ENCODE peak calls at places on chromosomes 4 and X, in seven cellular contexts. F, Z, J, W, D, E and A are unnamed samples.
A peak's percentile ranks its signal among the peaks of the same experiment; 100 is the strongest.

GRCh38 chrX:121570072-121570841 is 522.8 kb downstream of the GLUD2 start:
- DNase-seq in F (peak; percentile 36), Z (no peak), J (no peak), W (no peak), D (peak; percentile 24), E (no peak), A (no peak)

GRCh38 chr4:75179510-75179909 is 246.6 kb downstream of the PARM1 start:
- DNase-seq in F (no peak), Z (no peak), J (no peak), W (no peak), D (no peak), E (no peak), A (no peak)

GRCh38 chr4:107183155-107183774 is 147.2 kb upstream of the DKK2 start:
- DNase-seq in F (peak; percentile 47), Z (peak; percentile 72), J (peak; percentile 67), W (peak; percentile 51), D (peak; percentile 61), E (peak; percentile 85), A (peak; percentile 88)

GRCh38 chr4:79338148-79338547 is 12.3 kb upstream of the NAA11 start:
- DNase-seq in F (no peak), Z (no peak), J (no peak), W (no peak), D (no peak), E (no peak), A (no peak)

GRCh38 chrX:40433160-40433559 is 147.6 kb upstream of the ATP6AP2 start:
- DNase-seq in F (no peak), Z (no peak), J (no peak), W (no peak), D (no peak), E (no peak), A (no peak)

GRCh38 chr4:8182294-8182693 is 16.8 kb upstream of the SH3TC1 start:
- DNase-seq in F (no peak), Z (no peak), J (no peak), W (no peak), D (no peak), E (no peak), A (no peak)

GRCh38 chr4:20462426-20463175 is 210.9 kb downstream of the SLIT2 start:
- DNase-seq in F (peak; percentile 19), Z (no peak), J (no peak), W (no peak), D (peak; percentile 19), E (no peak), A (no peak)

GRCh38 chrX:41382699-41383645 is 49.0 kb downstream of the DDX3X start:
- DNase-seq in F (no peak), Z (no peak), J (no peak), W (peak; percentile 41), D (peak; percentile 32), E (peak; percentile 11), A (no peak)

GRCh38 chr4:6671648-6672047 is 22.0 kb upstream of the S100P start:
- DNase-seq in F (no peak), Z (no peak), J (no peak), W (no peak), D (no peak), E (no peak), A (no peak)

GRCh38 chrX:38232287-38232686 is 11.6 kb upstream of the SRPX start:
- DNase-seq in F (peak; percentile 73), Z (no peak), J (no peak), W (no peak), D (peak; percentile 23), E (no peak), A (no peak)

GRCh38 chrX:3576886-3577516 is 136.4 kb downstream of the PRKX start:
- DNase-seq in F (no peak), Z (no peak), J (no peak), W (no peak), D (no peak), E (no peak), A (no peak)

GRCh38 chr4:32569844-32570243 is 1849.7 kb downstream of the PCDH7 start:
- DNase-seq in F (no peak), Z (no peak), J (peak; percentile 86), W (no peak), D (no peak), E (no peak), A (peak; percentile 1)

GRCh38 chr4:182881928-182882327 is 35.3 kb downstream of the DCTD start:
- DNase-seq in F (no peak), Z (no peak), J (no peak), W (no peak), D (no peak), E (no peak), A (no peak)

GRCh38 chr4:142324572-142324971 is 521.5 kb downstream of the INPP4B start:
- DNase-seq in F (no peak), Z (no peak), J (peak; percentile 89), W (no peak), D (no peak), E (peak; percentile 6), A (no peak)

GRCh38 chr4:142845293-142846070 is 619 bp downstream of the INPP4B start:
- DNase-seq in F (peak; percentile 19), Z (peak; percentile 55), J (no peak), W (no peak), D (peak; percentile 27), E (peak; percentile 63), A (no peak)

GRCh38 chrX:136635235-136635634 is 12.7 kb upstream of the CD40LG start:
- DNase-seq in F (no peak), Z (no peak), J (peak; percentile 78), W (no peak), D (no peak), E (no peak), A (no peak)

DNA sequence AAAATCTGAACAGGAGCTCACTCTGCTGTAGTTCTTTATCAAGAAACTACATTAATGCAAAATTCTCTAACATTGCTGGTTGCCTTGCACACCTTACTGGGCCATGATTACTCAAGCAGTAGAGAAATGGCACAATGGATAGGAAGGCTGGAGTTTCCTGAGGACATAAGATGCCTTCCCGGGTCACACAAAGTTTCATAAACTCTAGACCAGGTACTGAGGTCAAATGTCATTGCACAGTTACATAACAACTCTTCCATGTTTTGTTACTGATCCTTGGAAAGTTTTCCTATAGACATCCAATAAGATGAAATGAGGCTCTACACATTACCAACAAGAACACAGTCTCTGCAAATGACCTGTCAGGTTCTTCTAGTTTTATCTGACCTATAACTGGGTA is 9.9 kb downstream of the TEC start:
- DNase-seq in F (no peak), Z (no peak), J (no peak), W (no peak), D (no peak), E (no peak), A (no peak)
- H3K4me1 ChIP-seq in F (no peaks in the 10 kb centered on the region), Z (no peaks in the 10 kb centered on the region), J (peaks cover 9% of the 10 kb centered on the region), W (peaks cover 14% of the 10 kb centered on the region), D (no peaks in the 10 kb centered on the region), E (no peaks in the 10 kb centered on the region), A (no peaks in the 10 kb centered on the region)

GRCh38 chrX:72073614-72074013 is 58.1 kb downstream of the RTL5 start:
- DNase-seq in F (no peak), Z (no peak), J (no peak), W (no peak), D (no peak), E (no peak), A (no peak)

GRCh38 chrX:72071213-72071612 is 60.5 kb downstream of the RTL5 start:
- DNase-seq in F (no peak), Z (no peak), J (no peak), W (no peak), D (no peak), E (no peak), A (no peak)

GRCh38 chrX:72069380-72070160 is 62.1 kb downstream of the RTL5 start:
- DNase-seq in F (no peak), Z (no peak), J (no peak), W (no peak), D (no peak), E (no peak), A (no peak)
- TF ChIP-seq EZH2 in F (no peak), Z (no peak), J (no peak), W (no peak), D (no peak), E (no peak), A (no peak)

GRCh38 chrX:10904220-10904619 is 206.9 kb upstream of the HCCS start:
- DNase-seq in F (no peak), Z (no peak), J (no peak), W (no peak), D (peak; percentile 72), E (no peak), A (no peak)
- H3K4me1 ChIP-seq in F (no peaks in the 10 kb centered on the region), Z (no peaks in the 10 kb centered on the region), J (peaks cover 14% of the 10 kb centered on the region), W (no peaks in the 10 kb centered on the region), D (peaks cover 42% of the 10 kb centered on the region), E (no peaks in the 10 kb centered on the region), A (no peaks in the 10 kb centered on the region)

GRCh38 chr4:26860922-26861433 is 337 bp downstream of the STIM2 start:
- DNase-seq in F (peak; percentile 57), Z (peak; percentile 81), J (no peak), W (no peak), D (peak; percentile 19), E (peak; percentile 54), A (peak; percentile 77)

GRCh38 chr4:26860157-26860921 is at the start of gene STIM2:
- DNase-seq in F (peak; percentile 97), Z (peak; percentile 98), J (peak; percentile 97), W (peak; percentile 98), D (peak; percentile 95), E (peak; percentile 97), A (peak; percentile 99)

GRCh38 chr4:26859762-26860156 is 882 bp upstream of the STIM2 start:
- DNase-seq in F (peak; percentile 25), Z (no peak), J (no peak), W (peak; percentile 19), D (no peak), E (peak; percentile 31), A (no peak)

GRCh38 chr4:26862381-26862915 is 1.8 kb downstream of the STIM2 start:
- DNase-seq in F (peak; percentile 25), Z (no peak), J (no peak), W (no peak), D (no peak), E (no peak), A (no peak)

DNA sequence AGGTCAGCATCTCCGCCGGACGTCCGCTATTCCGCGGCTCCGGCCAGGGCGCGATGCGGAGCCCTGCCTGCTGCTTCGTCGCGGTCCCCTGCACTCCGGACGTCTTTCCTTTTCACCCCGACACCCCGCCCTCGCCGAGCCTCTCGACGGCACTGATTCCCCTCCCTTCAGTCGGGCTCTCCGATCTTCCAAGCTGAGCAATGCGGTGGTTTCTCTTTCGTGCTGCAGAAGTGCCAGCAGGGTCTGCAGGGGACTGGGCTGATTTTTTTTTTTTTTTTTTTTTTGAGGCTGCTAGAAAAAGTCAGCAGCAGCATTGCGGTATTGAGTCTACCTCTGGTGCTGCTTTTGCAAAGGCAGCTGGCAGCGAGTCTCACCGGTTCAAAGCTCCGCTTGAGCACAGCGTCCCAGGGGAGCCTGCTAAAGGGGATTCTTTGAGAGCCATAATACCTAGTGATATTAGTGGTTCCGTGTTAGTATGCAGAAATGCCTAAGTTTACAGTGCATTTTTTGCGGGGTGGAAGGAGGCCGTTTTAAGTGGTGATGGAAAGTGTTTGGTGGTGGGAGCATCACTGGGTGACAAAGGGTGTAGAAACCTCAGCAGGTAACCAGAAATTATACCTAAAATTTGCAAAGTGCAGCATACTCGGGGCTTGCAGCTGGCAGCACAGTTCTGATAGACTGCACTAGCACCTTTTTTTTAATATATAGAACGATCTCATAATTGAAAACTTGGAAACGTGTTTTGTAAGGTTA is 969 bp downstream of the STIM2 start:
- DNase-seq in F (peak; percentile 66), Z (peak; percentile 87), J (peak; percentile 85), W (peak; percentile 72), D (peak; percentile 37), E (peak; percentile 79), A (peak; percentile 86)
- TF ChIP-seq EZH2 in F (no peak), Z (no peak), J (no peak), W (no peak), D (no peak), E (no peak), A (no peak)